ENCODE peak calls at places on chromosomes 13 and 19, in four cellular contexts. One of them, this sample, is unnamed.

GRCh38 chr13:32986552-32986951 is 29.7 kb upstream of the KL start:
- DNase-seq in thoracic aorta: no peak
- DNase-seq in HCT116: no peak
- DNase-seq in astrocyte of the spinal cord: no peak
- DNase-seq in this sample: no peak

GRCh38 chr19:3028305-3029069 is 593 bp downstream of the TLE2 start:
- DNase-seq in thoracic aorta: no peak
- DNase-seq in astrocyte of the spinal cord: no peak
- DNase-seq in HCT116: no peak
- DNase-seq in this sample: no peak

GRCh38 chr19:18292810-18293641 is 11.6 kb upstream of the JUND start:
- DNase-seq in HCT116: peak; percentile 73
- DNase-seq in thoracic aorta: peak; percentile 61
- DNase-seq in astrocyte of the spinal cord: peak; percentile 85
- DNase-seq in this sample: peak; percentile 85

GRCh38 chr13:61113140-61113658 is 302.4 kb downstream of the PCDH20 start:
- DNase-seq in HCT116: no peak
- DNase-seq in thoracic aorta: no peak
- DNase-seq in astrocyte of the spinal cord: no peak
- DNase-seq in this sample: no peak

GRCh38 chr13:33610471-33611015 is 207.4 kb upstream of the RFC3 start:
- DNase-seq in HCT116: no peak
- DNase-seq in thoracic aorta: no peak
- DNase-seq in astrocyte of the spinal cord: peak; percentile 47
- DNase-seq in this sample: no peak

GRCh38 chr13:100130930-100131511 is 42.1 kb downstream of the PCCA start:
- DNase-seq in HCT116: no peak
- DNase-seq in thoracic aorta: no peak
- DNase-seq in astrocyte of the spinal cord: no peak
- DNase-seq in this sample: no peak

GRCh38 chr13:19634129-19634740 is 776 bp downstream of the MPHOSPH8 start:
- DNase-seq in HCT116: no peak
- DNase-seq in thoracic aorta: no peak
- DNase-seq in astrocyte of the spinal cord: peak; percentile 51
- DNase-seq in this sample: no peak

GRCh38 chr19:2791876-2792275 is 6.6 kb downstream of the THOP1 start:
- DNase-seq in astrocyte of the spinal cord: no peak
- DNase-seq in thoracic aorta: no peak
- DNase-seq in HCT116: no peak
- DNase-seq in this sample: no peak

GRCh38 chr19:15875075-15875474 is 22.8 kb downstream of the CYP4F2 start:
- DNase-seq in HCT116: no peak
- DNase-seq in thoracic aorta: no peak
- DNase-seq in astrocyte of the spinal cord: no peak
- DNase-seq in this sample: no peak

GRCh38 chr13:100490692-100491091 is 97.9 kb downstream of the GGACT start:
- DNase-seq in astrocyte of the spinal cord: peak; percentile 49
- DNase-seq in thoracic aorta: no peak
- DNase-seq in HCT116: peak; percentile 16
- DNase-seq in this sample: no peak

GRCh38 chr19:47750752-47751151 is 5.4 kb downstream of the NOP53 start:
- DNase-seq in HCT116: no peak
- DNase-seq in thoracic aorta: no peak
- DNase-seq in astrocyte of the spinal cord: no peak
- DNase-seq in this sample: no peak

GRCh38 chr13:26307701-26308100 is 53.8 kb downstream of the CDK8 start:
- DNase-seq in astrocyte of the spinal cord: no peak
- DNase-seq in thoracic aorta: no peak
- DNase-seq in HCT116: no peak
- DNase-seq in this sample: no peak

GRCh38 chr19:20276011-20276738 is 109.2 kb downstream of the ZNF486 start:
- DNase-seq in HCT116: no peak
- DNase-seq in thoracic aorta: no peak
- DNase-seq in astrocyte of the spinal cord: no peak
- DNase-seq in this sample: no peak

GRCh38 chr19:47109541-47110375 is 3.8 kb downstream of the ZC3H4 start:
- DNase-seq in HCT116: no peak
- DNase-seq in thoracic aorta: no peak
- DNase-seq in astrocyte of the spinal cord: peak; percentile 71
- DNase-seq in this sample: no peak

GRCh38 chr13:90445179-90445578 is 902.3 kb upstream of the MIR17HG start:
- DNase-seq in astrocyte of the spinal cord: peak; percentile 91
- DNase-seq in HCT116: peak; percentile 10
- DNase-seq in thoracic aorta: no peak
- DNase-seq in this sample: no peak

GRCh38 chr13:42361701-42362100 is 89.7 kb downstream of the AKAP11 start:
- DNase-seq in thoracic aorta: no peak
- DNase-seq in astrocyte of the spinal cord: no peak
- DNase-seq in HCT116: no peak
- DNase-seq in this sample: no peak

GRCh38 chr19:39413269-39413902 is 917 bp downstream of the PLEKHG2 start:
- DNase-seq in thoracic aorta: no peak
- DNase-seq in HCT116: no peak
- DNase-seq in astrocyte of the spinal cord: peak; percentile 63
- DNase-seq in this sample: no peak

GRCh38 chr19:36198116-36198515 is 16.3 kb downstream of the ZNF565 start:
- DNase-seq in HCT116: no peak
- DNase-seq in thoracic aorta: no peak
- DNase-seq in astrocyte of the spinal cord: no peak
- DNase-seq in this sample: no peak

GRCh38 chr19:16524991-16525734 is 17.1 kb downstream of the CHERP start:
- DNase-seq in astrocyte of the spinal cord: no peak
- DNase-seq in thoracic aorta: no peak
- DNase-seq in HCT116: no peak
- DNase-seq in this sample: no peak

GRCh38 chr13:30708541-30708940 is 26.8 kb upstream of the ALOX5AP start:
- DNase-seq in thoracic aorta: no peak
- DNase-seq in HCT116: no peak
- DNase-seq in astrocyte of the spinal cord: peak; percentile 52
- DNase-seq in this sample: no peak

GRCh38 chr13:102696465-102696864 is 1.6 kb upstream of the METTL21C start:
- DNase-seq in thoracic aorta: no peak
- DNase-seq in HCT116: no peak
- DNase-seq in astrocyte of the spinal cord: no peak
- DNase-seq in this sample: no peak

GRCh38 chr13:113964251-113964995 is 9.5 kb downstream of the C13orf46 start:
- DNase-seq in HCT116: no peak
- DNase-seq in astrocyte of the spinal cord: no peak
- DNase-seq in thoracic aorta: no peak
- DNase-seq in this sample: peak; percentile 38

GRCh38 chr13:83452292-83452950 is 429.9 kb downstream of the SLITRK1 start:
- DNase-seq in HCT116: no peak
- DNase-seq in thoracic aorta: no peak
- DNase-seq in astrocyte of the spinal cord: no peak
- DNase-seq in this sample: no peak

GRCh38 chr19:31332096-31332495 is 17.1 kb downstream of the TSHZ3 start:
- DNase-seq in thoracic aorta: no peak
- DNase-seq in HCT116: no peak
- DNase-seq in astrocyte of the spinal cord: no peak
- DNase-seq in this sample: no peak

GRCh38 chr19:46513461-46514236 is 18.0 kb upstream of the PNMA8B start:
- DNase-seq in thoracic aorta: no peak
- DNase-seq in HCT116: peak; percentile 62
- DNase-seq in astrocyte of the spinal cord: peak; percentile 64
- DNase-seq in this sample: peak; percentile 72

GRCh38 chr13:106156468-106156867 is 379.0 kb downstream of the EFNB2 start:
- DNase-seq in astrocyte of the spinal cord: peak; percentile 98
- DNase-seq in thoracic aorta: no peak
- DNase-seq in HCT116: peak; percentile 78
- DNase-seq in this sample: no peak

GRCh38 chr19:29467824-29468401 is 57.9 kb upstream of the VSTM2B start:
- DNase-seq in thoracic aorta: no peak
- DNase-seq in astrocyte of the spinal cord: no peak
- DNase-seq in HCT116: peak; percentile 41
- DNase-seq in this sample: no peak

GRCh38 chr19:3766520-3766919 is 4.0 kb downstream of the MRPL54 start:
- DNase-seq in thoracic aorta: no peak
- DNase-seq in HCT116: no peak
- DNase-seq in astrocyte of the spinal cord: no peak
- DNase-seq in this sample: no peak

GRCh38 chr13:103140001-103140671 is 73.9 kb upstream of the SLC10A2 start:
- DNase-seq in thoracic aorta: no peak
- DNase-seq in HCT116: peak; percentile 16
- DNase-seq in astrocyte of the spinal cord: peak; percentile 2
- DNase-seq in this sample: no peak

GRCh38 chr13:50990540-50991506 is 81.2 kb downstream of the RNASEH2B start:
- DNase-seq in astrocyte of the spinal cord: peak; percentile 72
- DNase-seq in thoracic aorta: no peak
- DNase-seq in HCT116: no peak
- DNase-seq in this sample: no peak

GRCh38 chr13:50990050-50990449 is 80.5 kb downstream of the RNASEH2B start:
- DNase-seq in HCT116: no peak
- DNase-seq in thoracic aorta: no peak
- DNase-seq in astrocyte of the spinal cord: no peak
- DNase-seq in this sample: no peak

GRCh38 chr13:50991624-50992610 is 82.3 kb downstream of the RNASEH2B start:
- DNase-seq in thoracic aorta: no peak
- DNase-seq in HCT116: no peak
- DNase-seq in astrocyte of the spinal cord: peak; percentile 16
- DNase-seq in this sample: no peak

GRCh38 chr13:50993371-50993770 is 83.8 kb downstream of the RNASEH2B start:
- DNase-seq in astrocyte of the spinal cord: no peak
- DNase-seq in HCT116: no peak
- DNase-seq in thoracic aorta: no peak
- DNase-seq in this sample: no peak

GRCh38 chr13:50989476-50989875 is 79.9 kb downstream of the RNASEH2B start:
- DNase-seq in HCT116: no peak
- DNase-seq in astrocyte of the spinal cord: peak; percentile 33
- DNase-seq in thoracic aorta: no peak
- DNase-seq in this sample: no peak
- TF ChIP-seq CTCF in HCT116: no peak
- TF ChIP-seq CTCF in astrocyte of the spinal cord: peak; percentile 45
- TF ChIP-seq CTCF in thoracic aorta: no peak
- TF ChIP-seq CTCF in this sample: no peak

GRCh38 chr19:5154799-5155426 is 185.7 kb downstream of the PTPRS start:
- DNase-seq in HCT116: no peak
- DNase-seq in thoracic aorta: no peak
- DNase-seq in astrocyte of the spinal cord: no peak
- DNase-seq in this sample: no peak

GRCh38 chr19:5153601-5154128 is 184.8 kb downstream of the KDM4B start:
- DNase-seq in HCT116: no peak
- DNase-seq in astrocyte of the spinal cord: no peak
- DNase-seq in thoracic aorta: no peak
- DNase-seq in this sample: no peak

GRCh38 chr19:5155586-5156210 is 184.9 kb downstream of the PTPRS start:
- DNase-seq in thoracic aorta: no peak
- DNase-seq in astrocyte of the spinal cord: no peak
- DNase-seq in HCT116: no peak
- DNase-seq in this sample: no peak

GRCh38 chr19:5152767-5153532 is 184.0 kb downstream of the KDM4B start:
- DNase-seq in thoracic aorta: no peak
- DNase-seq in HCT116: no peak
- DNase-seq in astrocyte of the spinal cord: no peak
- DNase-seq in this sample: no peak

DNA sequence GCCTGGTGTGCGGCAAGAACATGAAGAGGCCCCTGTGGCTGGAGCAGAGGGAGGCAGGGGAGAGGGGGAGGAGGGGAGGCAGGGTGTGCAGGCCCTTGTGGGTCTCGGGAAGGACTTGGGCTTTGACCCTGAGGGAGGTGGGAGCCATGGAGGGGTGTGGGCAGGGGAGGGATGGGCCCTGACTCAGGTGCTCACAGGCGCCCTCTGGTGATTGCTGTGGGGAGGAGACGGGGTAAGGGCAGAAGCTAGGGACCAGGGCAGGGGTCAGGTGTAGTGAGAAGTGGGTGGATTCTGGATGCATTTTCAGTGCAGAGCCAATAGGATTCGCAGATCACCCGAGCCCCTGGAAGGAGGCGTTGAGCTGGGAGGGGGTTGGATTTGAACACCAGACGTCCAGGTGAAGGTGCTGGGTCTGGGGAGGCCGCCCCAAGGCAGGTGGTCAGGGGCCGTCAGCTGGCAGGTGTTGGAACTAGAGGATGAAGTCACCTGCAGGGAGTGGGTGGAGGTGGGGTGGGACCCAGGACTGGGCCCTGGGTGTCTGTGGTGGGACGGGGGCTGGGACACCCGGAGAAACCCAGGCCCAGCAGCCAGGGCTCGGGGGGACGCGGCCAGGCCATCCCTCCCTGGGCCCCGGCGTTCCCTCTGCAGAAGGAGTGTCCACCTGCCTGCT is 185.4 kb downstream of the KDM4B start:
- DNase-seq in thoracic aorta: no peak
- DNase-seq in HCT116: no peak
- DNase-seq in astrocyte of the spinal cord: no peak
- DNase-seq in this sample: no peak
- TF ChIP-seq CTCF in thoracic aorta: peak; percentile 10
- TF ChIP-seq CTCF in HCT116: no peak
- TF ChIP-seq CTCF in astrocyte of the spinal cord: peak; percentile 67
- TF ChIP-seq CTCF in this sample: peak; percentile 48

GRCh38 chr19:799076-799881 is 2.0 kb downstream of the PTBP1 start:
- DNase-seq in thoracic aorta: no peak
- DNase-seq in astrocyte of the spinal cord: peak; percentile 47
- DNase-seq in HCT116: no peak
- DNase-seq in this sample: no peak
- TF ChIP-seq CTCF in thoracic aorta: peak; percentile 16
- TF ChIP-seq CTCF in astrocyte of the spinal cord: peak; percentile 32
- TF ChIP-seq CTCF in HCT116: no peak
- TF ChIP-seq CTCF in this sample: no peak

GRCh38 chr13:70107498-70108271 is at the start of gene ATXN8OS:
- DNase-seq in HCT116: no peak
- DNase-seq in astrocyte of the spinal cord: peak; percentile 29
- DNase-seq in thoracic aorta: no peak
- DNase-seq in this sample: no peak
- TF ChIP-seq CTCF in HCT116: no peak
- TF ChIP-seq CTCF in astrocyte of the spinal cord: no peak
- TF ChIP-seq CTCF in thoracic aorta: no peak
- TF ChIP-seq CTCF in this sample: no peak

GRCh38 chr13:45718063-45718462 is 15.9 kb downstream of the CBY2 start:
- DNase-seq in thoracic aorta: no peak
- DNase-seq in astrocyte of the spinal cord: peak; percentile 22
- DNase-seq in HCT116: peak; percentile 8
- DNase-seq in this sample: no peak
- TF ChIP-seq CTCF in thoracic aorta: no peak
- TF ChIP-seq CTCF in astrocyte of the spinal cord: peak; percentile 65
- TF ChIP-seq CTCF in HCT116: peak; percentile 46
- TF ChIP-seq CTCF in this sample: peak; percentile 54

GRCh38 chr13:50170447-50171037 is 155.3 kb downstream of the KCNRG start:
- DNase-seq in astrocyte of the spinal cord: peak; percentile 46
- DNase-seq in thoracic aorta: no peak
- DNase-seq in HCT116: no peak
- DNase-seq in this sample: no peak
- TF ChIP-seq CTCF in astrocyte of the spinal cord: peak; percentile 31
- TF ChIP-seq CTCF in thoracic aorta: peak; percentile 36
- TF ChIP-seq CTCF in HCT116: peak; percentile 51
- TF ChIP-seq CTCF in this sample: no peak

GRCh38 chr13:57557979-57558529 is 73.5 kb upstream of the PCDH17 start:
- DNase-seq in thoracic aorta: no peak
- DNase-seq in astrocyte of the spinal cord: peak; percentile 3
- DNase-seq in HCT116: no peak
- DNase-seq in this sample: no peak
- TF ChIP-seq CTCF in thoracic aorta: no peak
- TF ChIP-seq CTCF in astrocyte of the spinal cord: no peak
- TF ChIP-seq CTCF in HCT116: no peak
- TF ChIP-seq CTCF in this sample: no peak

This sample was measured in CD14-positive monocyte.